ENCODE peak calls at places on chromosomes 3 and 15, in ten cellular contexts. D is A673, F is PC-9, I is uterus, S is heart right ventricle, N is mucosa of descending colon, W is iPS DF 6.9, Q is GM23248, U is upper lobe of right lung, V is heart left ventricle. Y is an unnamed sample.

GRCh38 chr3:27758083-27758482 is 36.0 kb upstream of the EOMES start:
- DNase-seq in I (no peak), V (no peak), S (no peak), F (peak; percentile 60), Q (peak; percentile 92), U (no peak), N (no peak), D (no peak), W (no peak), Y (no peak)

GRCh38 chr3:49012441-49013017 is 5.3 kb downstream of the WDR6 start:
- DNase-seq in F (no peak), S (no peak), N (no peak), I (no peak), Q (no peak), V (no peak), U (no peak), D (no peak), W (no peak), Y (no peak)

GRCh38 chr15:55588070-55588817 is at the start of gene PYGO1:
- DNase-seq in U (peak; percentile 86), I (peak; percentile 55), F (peak; percentile 57), S (peak; percentile 38), W (no peak), N (peak; percentile 38), V (peak; percentile 43), D (peak; percentile 70), Q (peak; percentile 80), Y (peak; percentile 70)

GRCh38 chr3:10527295-10528016 is 22.1 kb upstream of the ATP2B2 start:
- DNase-seq in U (peak; percentile 37), W (no peak), S (no peak), F (no peak), V (no peak), N (no peak), Q (no peak), D (no peak), I (no peak), Y (no peak)

GRCh38 chr3:114025451-114025850 is 30.9 kb downstream of the CCDC191 start:
- DNase-seq in S (no peak), I (no peak), W (no peak), U (no peak), V (no peak), N (no peak), D (no peak), Q (no peak), F (no peak), Y (no peak)

GRCh38 chr3:155270063-155270462 is 23.4 kb downstream of the STRIT1 start:
- DNase-seq in V (no peak), U (no peak), D (no peak), F (peak; percentile 96), Q (no peak), S (no peak), W (no peak), N (no peak), I (no peak), Y (no peak)

GRCh38 chr3:168459229-168459784 is 363.6 kb upstream of the GOLIM4 start:
- DNase-seq in S (no peak), I (no peak), D (no peak), V (no peak), Q (peak; percentile 49), W (no peak), N (no peak), F (no peak), U (no peak), Y (no peak)

GRCh38 chr3:122560680-122561079 is 3.4 kb downstream of the PARP9 start:
- DNase-seq in N (no peak), F (peak; percentile 61), V (peak; percentile 23), U (no peak), Q (peak; percentile 77), D (peak; percentile 77), W (no peak), S (peak; percentile 42), I (peak; percentile 49), Y (peak; percentile 64)

GRCh38 chr3:113698891-113699465 is 2.5 kb upstream of the USF3 start:
- DNase-seq in S (peak; percentile 10), V (no peak), I (peak; percentile 22), F (no peak), W (no peak), N (peak; percentile 70), D (no peak), U (no peak), Q (peak; percentile 57), Y (no peak)

GRCh38 chr3:197364410-197365071 is 66.1 kb upstream of the DLG1 start:
- DNase-seq in Q (peak; percentile 30), S (no peak), I (no peak), N (no peak), U (peak; percentile 7), D (no peak), F (no peak), V (no peak), W (no peak), Y (peak; percentile 17)

GRCh38 chr15:32898991-32899613 is 181.3 kb downstream of the GREM1 start:
- DNase-seq in V (no peak), N (no peak), I (no peak), D (peak; percentile 26), S (no peak), W (peak; percentile 78), U (no peak), F (no peak), Q (no peak), Y (no peak)

DNA sequence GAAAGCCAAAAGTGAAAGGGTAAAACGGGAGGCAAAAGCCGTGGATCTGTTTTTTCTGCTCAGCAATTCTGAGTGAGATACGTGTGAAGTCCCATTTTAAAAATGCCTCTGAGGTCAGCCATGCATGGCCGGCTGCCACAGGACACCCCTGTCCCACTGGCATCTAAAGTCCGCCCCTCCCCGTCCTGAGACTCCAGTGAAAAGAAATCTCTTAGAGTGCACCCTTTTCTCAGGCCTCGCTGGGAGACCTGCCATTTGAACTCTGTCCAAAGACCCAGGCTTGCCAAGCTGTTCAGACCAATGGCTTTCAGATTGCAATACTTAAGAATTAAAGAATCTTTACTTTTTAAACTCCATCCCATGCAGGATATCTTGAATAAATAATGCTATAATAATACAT is 61.0 kb upstream of the SLC24A5 start:
- DNase-seq in U (peak; percentile 64), Q (peak; percentile 3), F (no peak), N (peak; percentile 50), D (no peak), I (no peak), V (peak; percentile 8), W (no peak), S (peak; percentile 30), Y (no peak)
- H3K4me3 ChIP-seq in U (no peak overlapping the region), Q (no peak overlapping the region), F (no peak overlapping the region), N (no peak overlapping the region), D (no peak overlapping the region), I (no peak overlapping the region), V (no peak overlapping the region), W (no peak overlapping the region), S (no peak overlapping the region), Y (no peak overlapping the region)

DNA sequence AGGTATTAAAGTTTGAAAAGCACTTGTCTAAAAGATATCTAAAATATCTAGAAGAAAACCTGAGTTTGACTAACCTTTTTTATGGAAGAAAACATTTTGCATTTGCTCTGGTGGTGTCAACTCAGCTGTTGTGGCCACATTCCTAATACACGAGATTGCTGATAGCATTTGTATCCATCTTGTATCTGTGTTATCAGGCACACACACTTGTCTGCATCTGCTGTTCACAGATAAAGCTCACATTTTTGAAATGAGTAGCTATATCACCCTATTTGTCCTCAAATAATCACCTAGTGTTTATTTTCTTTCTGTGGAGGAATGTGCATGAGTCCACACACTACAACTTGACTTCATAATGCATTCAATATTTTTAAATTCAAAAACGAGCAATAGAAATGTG is 632.3 kb upstream of the NR2F2 start:
- DNase-seq in W (no peak), F (no peak), V (no peak), N (no peak), I (no peak), U (no peak), S (no peak), D (no peak), Q (no peak), Y (peak; percentile 10)
- H3K9me3 ChIP-seq in W (no peaks in the 10 kb centered on the region), F (peaks cover 40% of the 10 kb centered on the region), V (peaks cover 48% of the 10 kb centered on the region), N (peaks cover 63% of the 10 kb centered on the region), I (no peaks in the 10 kb centered on the region), U (peaks cover 26% of the 10 kb centered on the region), S (no peaks in the 10 kb centered on the region), D (peaks cover 38% of the 10 kb centered on the region), Q (peaks cover 20% of the 10 kb centered on the region), Y (peaks cover 4% of the 10 kb centered on the region)

DNA sequence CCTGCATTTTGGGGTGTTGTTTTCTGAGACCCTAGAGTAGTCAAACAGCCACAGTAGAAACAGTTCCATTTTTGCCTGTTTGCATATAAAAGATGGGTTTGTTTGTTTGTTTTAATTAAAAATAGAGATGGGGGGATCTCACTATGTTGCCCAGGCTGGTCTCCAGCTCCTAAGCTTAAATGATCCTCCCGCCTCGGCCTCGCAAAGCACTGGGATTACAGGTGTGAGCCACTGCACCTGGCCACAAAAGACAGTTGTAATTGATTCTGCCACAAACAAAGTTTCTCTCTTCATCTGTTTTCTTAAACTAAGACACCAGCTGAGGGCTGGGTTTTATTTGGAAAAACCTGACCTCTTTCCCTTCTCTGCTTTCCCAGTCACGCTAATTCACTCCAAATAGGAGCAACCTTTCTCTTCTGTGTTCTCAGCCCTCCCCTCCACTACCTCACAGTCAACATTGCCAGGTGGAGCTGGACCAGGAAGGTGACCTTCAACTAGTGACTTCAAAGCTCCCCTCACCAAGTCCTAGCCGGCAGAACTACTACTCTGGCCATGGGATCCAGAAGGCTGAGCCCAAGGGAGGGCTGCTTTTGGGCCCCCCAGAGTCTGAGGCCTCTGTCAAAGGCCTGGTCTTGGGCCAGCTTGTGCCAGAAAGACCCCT is 1.5 kb upstream of the IDH2 start:
- DNase-seq in W (no peak), S (no peak), Q (no peak), V (no peak), U (no peak), D (no peak), I (no peak), F (no peak), N (no peak), Y (no peak)
- H3K4me1 ChIP-seq in W (peaks cover 7% of the 10 kb centered on the region), S (peaks cover 65% of the 10 kb centered on the region), Q (peaks cover 36% of the 10 kb centered on the region), V (peaks cover 41% of the 10 kb centered on the region), U (peaks cover 15% of the 10 kb centered on the region), D (peaks cover 18% of the 10 kb centered on the region), I (no peaks in the 10 kb centered on the region), F (peaks cover 73% of the 10 kb centered on the region), N (peaks cover 19% of the 10 kb centered on the region), Y (peaks cover 26% of the 10 kb centered on the region)

GRCh38 chr3:33858131-33858530 is 59.7 kb downstream of the PDCD6IP start:
- DNase-seq in F (no peak), U (no peak), Q (peak; percentile 28), N (no peak), W (no peak), S (no peak), D (no peak), I (no peak), V (no peak), Y (no peak)

GRCh38 chr3:33860355-33861047 is 62.1 kb downstream of the PDCD6IP start:
- DNase-seq in S (no peak), F (no peak), V (no peak), I (no peak), D (no peak), Q (no peak), U (no peak), W (no peak), N (no peak), Y (no peak)

DNA sequence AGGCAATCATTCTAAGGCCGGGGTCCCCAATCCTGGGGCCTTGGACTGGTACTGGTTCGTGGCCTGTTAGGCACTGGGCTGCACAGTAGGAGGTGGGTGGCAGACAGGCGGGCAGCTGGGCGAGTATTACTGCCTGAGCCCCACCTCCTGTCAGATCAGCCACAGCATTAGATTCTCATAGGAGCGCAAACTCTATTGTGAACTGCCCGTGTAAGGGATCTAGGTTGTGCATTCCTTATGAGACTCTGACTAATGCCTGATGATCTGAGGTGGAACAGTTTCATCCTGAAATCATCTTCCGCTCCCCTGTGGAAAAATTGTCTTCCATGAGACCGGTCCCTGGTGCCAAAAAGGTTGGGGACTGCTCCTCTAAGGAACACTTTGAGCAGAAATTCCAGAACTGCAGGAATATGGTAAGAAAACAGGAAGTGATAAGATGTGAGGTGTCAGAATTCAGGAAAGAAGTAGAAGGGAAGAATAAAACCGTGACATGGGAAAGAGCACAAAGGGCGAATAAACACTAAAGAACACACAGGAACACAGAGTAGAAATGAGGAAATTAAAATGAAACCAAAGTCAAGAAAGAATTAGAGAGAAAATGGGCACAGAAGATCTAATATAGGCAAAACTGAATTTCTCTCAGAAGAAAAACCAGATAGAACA is 57.6 kb downstream of the PDCD6IP start:
- DNase-seq in W (no peak), F (no peak), U (no peak), S (no peak), I (no peak), N (no peak), Q (peak; percentile 49), D (no peak), V (no peak), Y (peak; percentile 84)
- H3K4me3 ChIP-seq in W (no peak overlapping the region), F (no peak overlapping the region), U (no peak overlapping the region), S (no peak overlapping the region), I (no peak overlapping the region), N (no peak overlapping the region), Q (peak overlapping the region; percentile 28), D (no peak overlapping the region), V (no peak overlapping the region), Y (no peak overlapping the region)